ENCODE peak calls at places on chromosomes 7 and 10, in five cellular contexts. N is ovary, D is fibroblast of pulmonary artery, P is MCF 10A, R is brain microvascular endothelial cell. U is an unnamed sample.

GRCh38 chr7:87144173-87144657 is 8.0 kb upstream of the DMTF1 start:
- DNase-seq in N (no peak), D (no peak), P (no peak), R (no peak), U (no peak)

GRCh38 chr10:44647877-44648542 is 263.1 kb upstream of the CXCL12 start:
- DNase-seq in N (no peak), D (peak; percentile 83), P (peak; percentile 7), R (no peak), U (no peak)

GRCh38 chr10:3928569-3928968 is 143.6 kb upstream of the KLF6 start:
- DNase-seq in N (no peak), D (no peak), P (no peak), R (no peak), U (no peak)

GRCh38 chr7:101363734-101364374 is 1.2 kb downstream of the COL26A1 start:
- DNase-seq in N (peak; percentile 79), D (peak; percentile 62), P (peak; percentile 63), R (no peak), U (peak; percentile 76)

GRCh38 chr10:27699778-27700177 is 45.8 kb downstream of the MKX start:
- DNase-seq in N (no peak), D (no peak), P (no peak), R (no peak), U (no peak)

GRCh38 chr10:8035641-8036520 is 18.6 kb upstream of the GATA3 start:
- DNase-seq in N (no peak), D (no peak), P (no peak), R (no peak), U (no peak)

GRCh38 chr7:47254081-47255006 is 327.6 kb downstream of the TNS3 start:
- DNase-seq in N (peak; percentile 92), D (peak; percentile 57), P (peak; percentile 55), R (peak; percentile 28), U (peak; percentile 76)

GRCh38 chr10:60742512-60742911 is 35.8 kb upstream of the CDK1 start:
- DNase-seq in N (no peak), D (no peak), P (no peak), R (no peak), U (no peak)

GRCh38 chr7:111559665-111560064 is 2.6 kb downstream of the IMMP2L start:
- DNase-seq in N (no peak), D (no peak), P (no peak), R (no peak), U (no peak)

GRCh38 chr7:24905996-24906770 is 73.8 kb downstream of the OSBPL3 start:
- DNase-seq in N (no peak), D (no peak), P (peak; percentile 49), R (no peak), U (no peak)

GRCh38 chr10:54940418-54940817 is 139.4 kb upstream of the PCDH15 start:
- DNase-seq in N (no peak), D (no peak), P (no peak), R (no peak), U (no peak)

GRCh38 chr10:32957341-32958084 is 517 bp downstream of the ITGB1 start:
- DNase-seq in N (peak; percentile 76), D (no peak), P (peak; percentile 38), R (no peak), U (peak; percentile 52)

GRCh38 chr10:130495891-130496642 is 359.9 kb downstream of the GLRX3 start:
- DNase-seq in N (no peak), D (peak; percentile 1), P (no peak), R (no peak), U (no peak)

GRCh38 chr10:60853107-60853506 is 74.8 kb downstream of the CDK1 start:
- DNase-seq in N (no peak), D (no peak), P (no peak), R (no peak), U (no peak)

GRCh38 chr10:71725998-71726672 is 6.6 kb upstream of the C10orf105 start:
- DNase-seq in N (no peak), D (peak; percentile 48), P (peak; percentile 50), R (peak; percentile 38), U (no peak)

GRCh38 chr10:133012573-133013359 is 70.4 kb upstream of the CFAP46 start:
- DNase-seq in N (no peak), D (no peak), P (no peak), R (no peak), U (no peak)

GRCh38 chr7:141697211-141697871 is 4.6 kb downstream of the DENND11 start:
- DNase-seq in N (no peak), D (no peak), P (peak; percentile 60), R (no peak), U (no peak)

GRCh38 chr10:96491303-96491702 is 22.4 kb downstream of the TLL2 start:
- DNase-seq in N (no peak), D (peak; percentile 7), P (peak; percentile 41), R (no peak), U (no peak)
- TF ChIP-seq CTCF in N (no peak), D (peak; percentile 10), P (peak; percentile 11), R (peak; percentile 25), U (no peak)

GRCh38 chr7:131076711-131077170 is 250.9 kb upstream of the MKLN1 start:
- DNase-seq in N (no peak), D (peak; percentile 31), P (no peak), R (peak; percentile 40), U (no peak)

GRCh38 chr7:131075406-131075805 is 252.3 kb upstream of the MKLN1 start:
- DNase-seq in N (no peak), D (no peak), P (no peak), R (no peak), U (no peak)

GRCh38 chr7:131074585-131074984 is 253.1 kb upstream of the MKLN1 start:
- DNase-seq in N (no peak), D (no peak), P (no peak), R (no peak), U (no peak)

GRCh38 chr7:131077735-131078134 is 249.9 kb upstream of the MKLN1 start:
- DNase-seq in N (no peak), D (no peak), P (no peak), R (no peak), U (no peak)

GRCh38 chr7:131076032-131076431 is 251.6 kb upstream of the MKLN1 start:
- DNase-seq in N (no peak), D (peak; percentile 54), P (peak; percentile 32), R (peak; percentile 64), U (no peak)
- TF ChIP-seq CTCF in N (no peak), D (no peak), P (no peak), R (no peak), U (no peak)

GRCh38 chr7:138781004-138781403 is 16.8 kb upstream of the TMEM213 start:
- DNase-seq in N (no peak), D (no peak), P (no peak), R (no peak), U (no peak)

GRCh38 chr7:138784692-138785091 is 13.1 kb upstream of the TMEM213 start:
- DNase-seq in N (no peak), D (no peak), P (peak; percentile 69), R (no peak), U (no peak)

GRCh38 chr7:138785587-138786437 is 12.0 kb upstream of the TMEM213 start:
- DNase-seq in N (no peak), D (peak; percentile 39), P (peak; percentile 40), R (peak; percentile 17), U (no peak)
- TF ChIP-seq CTCF in N (no peak), D (no peak), P (no peak), R (peak; percentile 8), U (no peak)

GRCh38 chr10:129332476-129332875 is 134.6 kb upstream of the MGMT start:
- DNase-seq in N (no peak), D (peak; percentile 30), P (peak; percentile 66), R (no peak), U (no peak)
- TF ChIP-seq CTCF in N (no peak), D (peak; percentile 36), P (peak; percentile 33), R (peak; percentile 17), U (no peak)

DNA sequence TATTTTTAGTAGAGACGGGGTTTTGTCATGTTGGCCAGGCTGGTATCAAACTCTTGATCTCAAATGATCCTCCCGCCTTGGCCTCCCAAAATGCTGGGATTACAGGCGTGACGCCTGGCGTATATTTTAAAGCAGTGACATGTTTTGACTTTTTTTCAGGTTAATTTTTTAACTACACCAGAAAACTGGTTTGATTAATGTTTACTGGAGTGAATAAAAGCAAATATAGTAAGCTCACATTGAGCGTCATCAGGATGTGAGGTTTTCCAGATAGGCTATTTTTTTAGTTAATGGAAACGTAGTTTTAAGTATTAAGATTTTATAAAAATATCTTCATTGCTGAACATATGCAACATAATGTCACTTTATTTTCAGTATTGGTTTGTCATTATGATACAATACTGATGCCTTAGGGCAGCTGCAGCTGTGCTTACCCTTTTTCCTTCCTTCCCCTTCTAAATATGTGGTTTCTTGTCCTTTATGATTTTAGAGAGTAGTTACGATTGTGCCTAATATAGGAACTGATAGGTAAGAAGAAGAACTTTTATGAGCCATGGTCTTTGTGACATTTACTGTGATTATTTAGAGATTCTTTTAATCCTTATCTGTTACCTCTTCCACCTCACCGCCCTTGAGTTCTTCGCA is 37.3 kb downstream of the TMEM60 start:
- DNase-seq in N (no peak), D (no peak), P (no peak), R (no peak), U (no peak)
- TF ChIP-seq CTCF in N (no peak), D (no peak), P (no peak), R (no peak), U (no peak)

U was measured in activated B cell treated with CpG ODN at 0.5 μM for 24 hours.